ENCODE peak calls at places on chromosomes 13 and 19, in seven cellular contexts. X is GM13977, E is MCF 10A, N is upper lobe of right lung, Q is AG04450, R is left lung, M is B cell. Z is an unnamed sample.

GRCh38 chr19:5631511-5632240 is 8.8 kb downstream of the SAFB start:
- DNase-seq in X (no peak), M (no peak), Q (no peak), E (no peak), R (no peak), N (no peak), Z (no peak)

GRCh38 chr13:106484755-106485193 is 50.7 kb downstream of the EFNB2 start:
- DNase-seq in X (no peak), Q (no peak), N (no peak), R (no peak), E (no peak), M (no peak), Z (no peak)

GRCh38 chr13:99151516-99151915 is 49.1 kb upstream of the UBAC2 start:
- DNase-seq in E (peak; percentile 96), X (peak; percentile 46), Q (no peak), R (no peak), M (no peak), N (no peak), Z (peak; percentile 62)

GRCh38 chr19:982567-983170 is 1.5 kb upstream of the WDR18 start:
- DNase-seq in E (peak; percentile 66), M (peak; percentile 100), X (peak; percentile 97), N (peak; percentile 88), Q (no peak), R (peak; percentile 96), Z (peak; percentile 76)

GRCh38 chr13:110555601-110556223 is 5.8 kb downstream of the RAB20 start:
- DNase-seq in X (no peak), N (no peak), Q (no peak), M (no peak), R (no peak), E (no peak), Z (no peak)

GRCh38 chr19:844300-844971 is 3.6 kb downstream of the PRTN3 start:
- DNase-seq in X (no peak), E (peak; percentile 51), Q (no peak), N (no peak), M (peak; percentile 37), R (no peak), Z (no peak)

GRCh38 chr13:39451860-39452301 is 151.1 kb downstream of the LHFPL6 start:
- DNase-seq in Q (no peak), X (no peak), N (no peak), M (peak; percentile 13), R (no peak), E (no peak), Z (no peak)

GRCh38 chr13:51682691-51683090 is 98.4 kb downstream of the WDFY2 start:
- DNase-seq in X (no peak), E (no peak), R (no peak), N (no peak), Q (no peak), M (no peak), Z (no peak)

GRCh38 chr13:43905435-43906031 is 25.8 kb downstream of the LACC1 start:
- DNase-seq in Q (peak; percentile 48), N (no peak), R (no peak), M (peak; percentile 52), X (peak; percentile 62), E (peak; percentile 67), Z (peak; percentile 33)

GRCh38 chr13:43911871-43912270 is 32.2 kb downstream of the LACC1 start:
- DNase-seq in X (no peak), N (no peak), E (no peak), M (no peak), R (no peak), Q (no peak), Z (no peak)

GRCh38 chr13:43911283-43911682 is 31.6 kb downstream of the LACC1 start:
- DNase-seq in M (no peak), R (no peak), E (no peak), Q (no peak), X (no peak), N (no peak), Z (no peak)

DNA sequence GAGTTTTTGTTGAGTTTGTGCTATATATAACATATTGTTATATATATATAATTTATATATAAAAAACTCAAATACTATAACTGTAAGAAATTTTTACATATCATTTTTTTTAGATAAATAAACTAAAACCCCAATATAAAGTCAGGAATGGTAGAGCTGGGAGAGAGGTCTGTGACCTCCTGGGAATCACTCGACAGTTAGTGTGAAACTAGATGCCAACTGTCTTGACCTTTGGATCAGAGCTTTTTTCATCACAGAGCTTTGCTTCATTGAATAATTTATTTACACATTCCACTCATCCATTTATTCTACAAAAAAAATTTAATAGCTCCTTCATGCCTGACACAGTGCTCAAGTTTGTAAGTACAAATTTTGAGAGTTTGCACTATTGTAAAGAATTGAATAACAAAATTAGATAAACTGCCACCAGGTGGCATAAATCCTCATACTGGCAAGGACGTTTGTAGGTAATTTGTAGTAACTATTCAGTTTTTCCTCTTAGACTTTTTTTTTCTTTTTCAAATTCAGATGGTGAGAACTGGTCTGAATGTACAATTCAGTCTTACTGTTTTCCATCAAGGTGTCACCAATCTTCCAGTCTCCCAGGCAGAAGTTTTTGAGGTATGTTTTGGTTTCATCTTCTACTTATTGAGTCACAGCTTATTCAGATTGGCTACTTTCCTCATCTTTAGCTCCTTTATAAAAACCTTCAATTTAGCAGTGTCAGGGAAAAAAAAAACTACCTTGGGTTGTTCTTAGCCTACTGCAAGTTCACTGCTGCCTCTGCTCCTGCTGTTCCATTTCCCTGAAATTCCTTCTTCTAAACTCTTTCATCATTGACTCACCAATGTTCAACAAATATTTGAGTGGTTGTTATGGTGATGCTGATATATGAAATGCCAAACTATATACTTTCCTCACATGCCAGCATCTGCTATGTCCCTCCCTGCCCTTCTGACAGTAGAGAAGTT is 28.7 kb downstream of the LACC1 start:
- DNase-seq in R (no peak), Q (peak; percentile 55), X (peak; percentile 27), M (no peak), N (no peak), E (peak; percentile 39), Z (peak; percentile 5)
- TF ChIP-seq CTCF in R (peak; percentile 55), Q (peak; percentile 57), X (peak; percentile 25), M (peak; percentile 82), N (peak; percentile 60), E (peak; percentile 71), Z (peak; percentile 82)

GRCh38 chr13:45916036-45916435 is 64.5 kb upstream of the SIAH3 start:
- DNase-seq in R (no peak), X (no peak), M (no peak), E (no peak), Q (no peak), N (no peak), Z (no peak)

GRCh38 chr13:45921337-45921736 is 69.8 kb upstream of the SIAH3 start:
- DNase-seq in X (no peak), R (no peak), E (no peak), N (no peak), Q (no peak), M (no peak), Z (no peak)

GRCh38 chr13:45918597-45918996 is 67.0 kb upstream of the SIAH3 start:
- DNase-seq in N (no peak), X (no peak), E (no peak), R (no peak), Q (no peak), M (no peak), Z (no peak)

GRCh38 chr13:45916859-45917418 is 65.4 kb upstream of the SIAH3 start:
- DNase-seq in R (no peak), E (no peak), Q (no peak), N (no peak), X (no peak), M (no peak), Z (no peak)
- TF ChIP-seq CTCF in R (no peak), E (no peak), Q (no peak), N (no peak), X (no peak), M (no peak), Z (no peak)

GRCh38 chr13:26378116-26378515 is 124.2 kb downstream of the CDK8 start:
- DNase-seq in Q (no peak), N (no peak), X (no peak), R (no peak), M (no peak), E (no peak), Z (no peak)

GRCh38 chr13:26376430-26376829 is 122.5 kb downstream of the CDK8 start:
- DNase-seq in M (no peak), Q (no peak), E (no peak), N (no peak), R (no peak), X (no peak), Z (no peak)

GRCh38 chr13:26379831-26380230 is 125.9 kb downstream of the CDK8 start:
- DNase-seq in R (no peak), M (no peak), E (no peak), X (no peak), N (no peak), Q (no peak), Z (no peak)

GRCh38 chr13:26380930-26381329 is 127.0 kb downstream of the CDK8 start:
- DNase-seq in E (no peak), M (no peak), X (no peak), Q (no peak), R (no peak), N (no peak), Z (no peak)

DNA sequence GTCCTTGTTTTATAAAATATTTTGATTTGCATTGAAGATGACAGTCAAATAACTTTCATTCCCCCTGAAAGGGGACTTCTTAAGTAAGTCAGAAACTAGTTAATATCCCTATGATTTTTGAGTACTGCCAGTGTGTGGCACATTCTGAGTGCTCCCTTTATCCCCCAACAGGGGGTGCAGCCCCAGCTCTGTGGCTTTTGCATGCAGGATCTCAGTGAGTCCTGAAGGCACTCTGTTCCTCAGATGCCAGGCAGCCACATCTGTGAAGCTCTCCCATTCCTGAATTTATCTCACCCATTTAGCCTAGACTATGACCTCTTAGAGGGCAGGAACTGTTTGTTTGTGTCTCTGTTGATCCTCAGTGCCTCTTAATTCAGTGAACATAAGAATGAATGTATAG is 123.1 kb downstream of the CDK8 start:
- DNase-seq in E (peak; percentile 42), M (no peak), Q (no peak), R (no peak), X (no peak), N (no peak), Z (peak; percentile 21)
- TF ChIP-seq CTCF in E (peak; percentile 10), M (no peak), Q (peak; percentile 42), R (no peak), X (peak; percentile 32), N (peak; percentile 43), Z (no peak)

GRCh38 chr13:36847541-36848045 is 28.6 kb downstream of the RFXAP start:
- DNase-seq in Q (no peak), X (no peak), R (no peak), M (no peak), E (no peak), N (no peak), Z (no peak)

GRCh38 chr13:36850790-36851438 is 31.9 kb downstream of the RFXAP start:
- DNase-seq in X (no peak), R (no peak), M (no peak), N (no peak), E (peak; percentile 38), Q (no peak), Z (peak; percentile 36)

DNA sequence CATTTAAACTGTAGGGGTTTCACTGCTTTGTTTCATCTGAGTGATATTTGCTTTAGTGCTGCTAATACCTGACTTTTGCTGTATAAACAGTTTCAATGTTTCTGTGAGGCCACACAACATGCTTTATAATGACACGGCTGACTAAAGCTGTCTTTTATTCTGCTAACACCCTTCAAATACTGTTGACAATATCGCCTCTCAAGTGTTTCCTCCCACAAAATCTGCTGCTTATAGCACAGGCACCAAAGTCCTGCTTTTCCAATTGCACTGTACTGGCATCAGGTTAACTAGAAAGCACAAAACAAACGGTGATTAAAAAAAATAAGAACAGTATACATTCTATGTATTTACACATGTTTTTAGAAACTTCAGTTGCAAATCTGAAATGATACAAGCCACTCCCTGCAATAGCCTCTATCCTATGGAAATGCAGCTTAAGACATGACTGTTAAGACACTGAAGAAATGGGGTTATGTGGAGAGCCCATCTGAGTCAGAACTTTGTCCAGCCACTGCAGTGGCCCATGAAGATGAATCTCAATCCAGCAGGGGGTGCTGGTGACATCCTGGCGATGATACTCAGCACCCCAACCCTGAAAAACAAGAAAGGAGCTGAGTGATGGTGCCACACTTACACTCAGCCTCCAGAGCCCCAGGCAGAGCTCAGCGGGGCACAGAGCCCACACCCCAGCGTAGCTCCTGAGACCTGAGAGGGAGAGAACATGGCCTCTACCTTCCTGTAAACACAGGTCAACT is 29.4 kb downstream of the RFXAP start:
- DNase-seq in E (peak; percentile 3), X (peak; percentile 17), M (no peak), R (no peak), N (no peak), Q (no peak), Z (peak; percentile 34)
- TF ChIP-seq CTCF in E (no peak), X (peak; percentile 40), M (no peak), R (no peak), N (peak; percentile 17), Q (peak; percentile 20), Z (no peak)